ENCODE peak calls at places on chromosomes 7 and 10, in seven cellular contexts. F is CD8-positive, alpha-beta T cell; Q is mesenchymal stem cell; T is epithelial cell of prostate; C is heart left ventricle; L is AG04450; V is A549. O is an unnamed sample.

GRCh38 chr10:133127291-133128125 is 32.5 kb upstream of the KNDC1 start:
- DNase-seq in L (no peak), V (peak; percentile 54), F (peak; percentile 38), T (no peak), Q (no peak), C (no peak), O (no peak)

GRCh38 chr7:128406147-128406985 is 3.4 kb downstream of the IMPDH1 start:
- DNase-seq in T (no peak), V (no peak), L (no peak), C (no peak), Q (no peak), F (no peak), O (no peak)

GRCh38 chr7:25124485-25125136 is 449 bp downstream of the CYCS start:
- DNase-seq in Q (no peak), V (peak; percentile 12), T (no peak), L (no peak), C (no peak), F (peak; percentile 22), O (no peak)

GRCh38 chr10:21399392-21400015 is 126.0 kb downstream of the SKIDA1 start:
- DNase-seq in T (peak; percentile 86), L (peak; percentile 95), Q (peak; percentile 90), F (no peak), C (no peak), V (peak; percentile 85), O (no peak)

GRCh38 chr7:22090512-22090911 is 144.8 kb upstream of the CDCA7L start:
- DNase-seq in V (no peak), L (no peak), T (no peak), F (no peak), C (no peak), Q (no peak), O (no peak)

GRCh38 chr7:147941316-147941715 is 649.2 kb upstream of the C7orf33 start:
- DNase-seq in T (no peak), C (no peak), V (no peak), Q (no peak), L (no peak), F (no peak), O (no peak)

GRCh38 chr7:72183835-72184234 is 228.3 kb downstream of the CALN1 start:
- DNase-seq in F (no peak), C (no peak), Q (no peak), T (no peak), L (no peak), V (peak; percentile 33), O (no peak)

GRCh38 chr7:144812379-144813283 is 23.2 kb downstream of the TPK1 start:
- DNase-seq in L (no peak), F (peak; percentile 42), Q (no peak), T (no peak), V (no peak), C (no peak), O (no peak)

GRCh38 chr7:115676080-115676479 is 354.5 kb downstream of the TFEC start:
- DNase-seq in F (no peak), Q (peak; percentile 5), C (no peak), L (peak; percentile 11), V (peak; percentile 56), T (no peak), O (no peak)

GRCh38 chr7:149729586-149729982 is 43.8 kb downstream of the ZNF467 start:
- DNase-seq in C (no peak), T (no peak), L (no peak), F (no peak), Q (no peak), V (no peak), O (no peak)

GRCh38 chr10:103367379-103367781 is 396 bp upstream of the TAF5 start:
- DNase-seq in Q (no peak), L (no peak), T (no peak), C (no peak), F (peak; percentile 12), V (no peak), O (no peak)

GRCh38 chr10:18238875-18239485 is 98.8 kb downstream of the CACNB2 start:
- DNase-seq in C (no peak), T (no peak), F (no peak), V (peak; percentile 51), L (peak; percentile 39), Q (peak; percentile 45), O (no peak)

GRCh38 chr7:96285579-96285978 is 36.3 kb downstream of the SLC25A13 start:
- DNase-seq in L (no peak), V (no peak), F (peak; percentile 22), Q (no peak), C (no peak), T (no peak), O (no peak)

GRCh38 chr7:80943342-80943741 is 24.5 kb upstream of the SEMA3C start:
- DNase-seq in V (peak; percentile 7), T (no peak), Q (no peak), L (no peak), F (no peak), C (no peak), O (no peak)
- H3K27ac ChIP-seq in V (peak overlapping the region; percentile 98), T (peak overlapping the region; percentile 99), Q (peak overlapping the region; percentile 96), L (no peak overlapping the region), F (no peak overlapping the region), C (no peak overlapping the region), O (no peak overlapping the region)

GRCh38 chr7:100040575-100040974 is 9.0 kb upstream of the ZSCAN21 start:
- DNase-seq in F (no peak), L (no peak), Q (no peak), V (no peak), T (no peak), C (no peak), O (no peak)
- H3K27ac ChIP-seq in F (no peak overlapping the region), L (peak overlapping the region; percentile 21), Q (no peak overlapping the region), V (no peak overlapping the region), T (no peak overlapping the region), C (no peak overlapping the region), O (peak overlapping the region; percentile 65)

DNA sequence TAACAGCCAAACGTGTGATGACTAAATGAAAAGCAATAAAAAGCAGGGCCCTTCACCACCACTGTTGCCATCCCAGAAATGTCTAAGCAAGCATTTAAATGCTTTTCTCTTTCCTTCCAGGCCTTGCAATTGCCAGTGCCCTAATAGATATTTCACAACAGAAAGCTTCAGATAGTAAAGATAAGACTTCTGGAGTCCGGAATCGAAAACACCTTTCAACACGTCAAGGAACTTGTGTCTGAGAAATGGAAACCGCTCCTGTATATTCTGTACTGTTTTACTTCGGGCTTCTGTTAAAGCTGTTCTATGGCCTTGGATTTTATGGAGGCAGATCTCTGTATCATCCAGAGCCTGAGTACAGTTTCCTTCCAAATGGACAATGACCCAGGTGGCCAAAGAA is 328.5 kb downstream of the GFRA1 start:
- DNase-seq in Q (no peak), C (no peak), T (no peak), L (no peak), F (no peak), V (no peak), O (no peak)
- H3K27ac ChIP-seq in Q (no peak overlapping the region), C (no peak overlapping the region), T (no peak overlapping the region), L (no peak overlapping the region), F (no peak overlapping the region), V (peak overlapping the region; percentile 46), O (no peak overlapping the region)

DNA sequence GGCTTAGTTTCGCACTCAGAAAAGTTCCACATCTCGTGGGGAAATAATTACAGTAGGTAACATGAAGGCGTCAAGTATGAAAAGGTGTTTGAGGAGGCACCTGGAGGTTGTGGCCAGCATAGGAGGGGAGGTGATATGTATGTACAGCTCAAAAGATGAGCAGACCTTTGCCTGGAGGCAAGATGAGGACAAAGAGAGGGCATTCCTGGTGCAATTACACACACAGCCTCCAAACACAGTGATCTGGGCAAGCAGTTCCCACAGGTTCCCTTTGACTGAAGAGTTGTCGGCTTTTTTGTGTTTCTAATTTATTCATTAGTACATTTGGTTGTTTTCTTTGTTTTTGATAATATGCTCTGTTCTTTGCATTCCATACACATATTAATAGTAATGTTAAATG is 46.9 kb downstream of the CDK14 start:
- DNase-seq in Q (no peak), L (no peak), V (no peak), T (no peak), F (no peak), C (no peak), O (no peak)
- H3K27ac ChIP-seq in Q (no peak overlapping the region), L (no peak overlapping the region), V (no peak overlapping the region), T (no peak overlapping the region), F (no peak overlapping the region), C (no peak overlapping the region), O (no peak overlapping the region)

O was measured in substantia nigra.